ENCODE peak calls at places on chromosomes 11 and 22, in four cellular contexts. One of them, this sample, is unnamed.

GRCh38 chr11:20566591-20567434 is 32.6 kb upstream of the SLC6A5 start:
- DNase-seq in tibial nerve: no peak
- DNase-seq in A673: no peak
- DNase-seq in cardiac muscle cell: no peak
- DNase-seq in this sample: no peak

GRCh38 chr11:47192111-47192510 is 5.9 kb upstream of the PACSIN3 start:
- DNase-seq in tibial nerve: no peak
- DNase-seq in A673: no peak
- DNase-seq in cardiac muscle cell: no peak
- DNase-seq in this sample: no peak

GRCh38 chr11:76680517-76681425 is 10.2 kb upstream of the LRRC32 start:
- DNase-seq in tibial nerve: peak; percentile 35
- DNase-seq in A673: peak; percentile 85
- DNase-seq in cardiac muscle cell: peak; percentile 79
- DNase-seq in this sample: peak; percentile 83

GRCh38 chr11:17771415-17771814 is 36.8 kb downstream of the KCNC1 start:
- DNase-seq in tibial nerve: no peak
- DNase-seq in A673: no peak
- DNase-seq in cardiac muscle cell: no peak
- DNase-seq in this sample: no peak

GRCh38 chr22:20271114-20271994 is 3.2 kb upstream of the RTN4R start:
- DNase-seq in tibial nerve: no peak
- DNase-seq in A673: no peak
- DNase-seq in cardiac muscle cell: no peak
- DNase-seq in this sample: no peak

GRCh38 chr11:92707173-92707619 is 262.3 kb upstream of the MTNR1B start:
- DNase-seq in tibial nerve: no peak
- DNase-seq in A673: peak; percentile 80
- DNase-seq in cardiac muscle cell: peak; percentile 6
- DNase-seq in this sample: no peak

GRCh38 chr11:16610738-16611388 is 127.6 kb upstream of the C11orf58 start:
- DNase-seq in tibial nerve: no peak
- DNase-seq in A673: no peak
- DNase-seq in cardiac muscle cell: no peak
- DNase-seq in this sample: no peak

GRCh38 chr11:117796456-117797428 is at the start of gene DSCAML1:
- DNase-seq in tibial nerve: no peak
- DNase-seq in A673: peak; percentile 26
- DNase-seq in cardiac muscle cell: no peak
- DNase-seq in this sample: no peak

GRCh38 chr11:68658097-68658496 is 26.2 kb upstream of the GAL start:
- DNase-seq in tibial nerve: no peak
- DNase-seq in A673: no peak
- DNase-seq in cardiac muscle cell: peak; percentile 32
- DNase-seq in this sample: no peak

GRCh38 chr22:44085743-44086741 is 61.9 kb downstream of the PARVB start:
- DNase-seq in tibial nerve: no peak
- DNase-seq in A673: peak; percentile 59
- DNase-seq in cardiac muscle cell: peak; percentile 63
- DNase-seq in this sample: peak; percentile 69

GRCh38 chr22:26021516-26021915 is 147.7 kb upstream of the SEZ6L start:
- DNase-seq in tibial nerve: no peak
- DNase-seq in A673: no peak
- DNase-seq in cardiac muscle cell: no peak
- DNase-seq in this sample: no peak

GRCh38 chr22:30627480-30627879 is 8.1 kb upstream of the SLC35E4 start:
- DNase-seq in tibial nerve: no peak
- DNase-seq in A673: no peak
- DNase-seq in cardiac muscle cell: no peak
- DNase-seq in this sample: no peak

GRCh38 chr11:65432686-65433582 is 10.3 kb downstream of the NEAT1 start:
- DNase-seq in tibial nerve: no peak
- DNase-seq in A673: peak; percentile 77
- DNase-seq in cardiac muscle cell: peak; percentile 64
- DNase-seq in this sample: no peak

GRCh38 chr11:73374130-73374529 is 2.1 kb upstream of the RELT start:
- DNase-seq in tibial nerve: no peak
- DNase-seq in A673: no peak
- DNase-seq in cardiac muscle cell: no peak
- DNase-seq in this sample: no peak

GRCh38 chr11:69242583-69242940 is 51.4 kb upstream of the MYEOV start:
- DNase-seq in tibial nerve: no peak
- DNase-seq in A673: no peak
- DNase-seq in cardiac muscle cell: no peak
- DNase-seq in this sample: peak; percentile 16

GRCh38 chr22:50114221-50114981 is 24.6 kb downstream of the MOV10L1 start:
- DNase-seq in tibial nerve: no peak
- DNase-seq in A673: no peak
- DNase-seq in cardiac muscle cell: peak; percentile 88
- DNase-seq in this sample: no peak

GRCh38 chr11:28899706-28900105 is 791.5 kb downstream of the METTL15 start:
- DNase-seq in tibial nerve: no peak
- DNase-seq in A673: no peak
- DNase-seq in cardiac muscle cell: no peak
- DNase-seq in this sample: no peak

GRCh38 chr22:30169002-30169401 is 77.6 kb downstream of the LIF start:
- DNase-seq in tibial nerve: no peak
- DNase-seq in A673: peak; percentile 42
- DNase-seq in cardiac muscle cell: no peak
- DNase-seq in this sample: no peak

GRCh38 chr11:124889692-124890091 is 8.0 kb downstream of the ROBO4 start:
- DNase-seq in tibial nerve: no peak
- DNase-seq in A673: no peak
- DNase-seq in cardiac muscle cell: no peak
- DNase-seq in this sample: no peak

GRCh38 chr11:124892750-124893454 is 4.8 kb downstream of the ROBO4 start:
- DNase-seq in tibial nerve: no peak
- DNase-seq in A673: no peak
- DNase-seq in cardiac muscle cell: peak; percentile 16
- DNase-seq in this sample: no peak

GRCh38 chr11:124891390-124891861 is 6.2 kb downstream of the ROBO4 start:
- DNase-seq in tibial nerve: no peak
- DNase-seq in A673: no peak
- DNase-seq in cardiac muscle cell: peak; percentile 16
- DNase-seq in this sample: peak; percentile 15

GRCh38 chr11:124892131-124892530 is 5.5 kb downstream of the ROBO4 start:
- DNase-seq in tibial nerve: no peak
- DNase-seq in A673: no peak
- DNase-seq in cardiac muscle cell: no peak
- DNase-seq in this sample: peak; percentile 7

DNA sequence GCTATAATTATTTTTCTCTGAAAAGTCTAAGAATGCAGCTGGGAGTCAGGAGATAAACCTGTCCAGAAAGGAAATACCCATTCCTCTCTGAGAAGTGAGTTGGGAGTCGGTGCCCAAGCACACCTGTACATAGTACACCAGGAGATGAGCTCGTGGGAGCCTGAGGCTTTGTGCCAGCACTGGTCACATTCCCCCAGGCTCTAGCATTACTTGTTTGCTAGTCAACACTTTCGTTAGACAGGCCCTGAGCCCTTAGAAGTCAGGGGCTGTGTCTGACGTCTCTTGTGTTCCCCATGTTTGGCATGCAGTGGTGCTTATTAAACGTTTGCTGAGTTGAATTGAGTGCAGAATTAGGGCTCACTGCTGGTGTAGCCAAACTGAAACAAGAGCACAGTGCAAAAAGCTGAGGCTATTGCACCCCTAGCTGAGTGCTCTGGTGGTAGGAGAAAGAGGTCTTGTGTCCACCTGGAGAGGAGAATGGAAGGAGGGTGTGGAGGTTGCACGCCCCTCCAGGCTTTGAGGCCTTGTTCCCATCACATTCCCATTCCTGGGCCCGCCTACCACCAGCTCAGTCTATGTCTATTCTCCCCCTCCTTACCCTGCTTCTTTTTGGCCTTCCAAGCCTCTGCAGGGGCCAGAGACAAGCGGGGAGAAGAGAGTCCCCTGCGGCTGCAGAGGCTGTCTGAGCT is 6.8 kb downstream of the ROBO4 start:
- DNase-seq in tibial nerve: no peak
- DNase-seq in A673: no peak
- DNase-seq in cardiac muscle cell: no peak
- DNase-seq in this sample: no peak
- H3K4me1 ChIP-seq in tibial nerve: no peaks in the 10 kb centered on the region
- H3K4me1 ChIP-seq in A673: no peaks in the 10 kb centered on the region
- H3K4me1 ChIP-seq in cardiac muscle cell: no peaks in the 10 kb centered on the region
- H3K4me1 ChIP-seq in this sample: no peaks in the 10 kb centered on the region

GRCh38 chr22:48884292-48884691 is 943.4 kb downstream of the BRD1 start:
- DNase-seq in tibial nerve: no peak
- DNase-seq in A673: no peak
- DNase-seq in cardiac muscle cell: no peak
- DNase-seq in this sample: no peak

GRCh38 chr22:48881326-48881980 is 946.2 kb downstream of the BRD1 start:
- DNase-seq in tibial nerve: no peak
- DNase-seq in A673: no peak
- DNase-seq in cardiac muscle cell: no peak
- DNase-seq in this sample: no peak

GRCh38 chr22:48882636-48883200 is 945.0 kb downstream of the BRD1 start:
- DNase-seq in tibial nerve: no peak
- DNase-seq in A673: no peak
- DNase-seq in cardiac muscle cell: no peak
- DNase-seq in this sample: no peak

GRCh38 chr22:48883211-48883960 is 944.3 kb downstream of the BRD1 start:
- DNase-seq in tibial nerve: no peak
- DNase-seq in A673: no peak
- DNase-seq in cardiac muscle cell: no peak
- DNase-seq in this sample: no peak

DNA sequence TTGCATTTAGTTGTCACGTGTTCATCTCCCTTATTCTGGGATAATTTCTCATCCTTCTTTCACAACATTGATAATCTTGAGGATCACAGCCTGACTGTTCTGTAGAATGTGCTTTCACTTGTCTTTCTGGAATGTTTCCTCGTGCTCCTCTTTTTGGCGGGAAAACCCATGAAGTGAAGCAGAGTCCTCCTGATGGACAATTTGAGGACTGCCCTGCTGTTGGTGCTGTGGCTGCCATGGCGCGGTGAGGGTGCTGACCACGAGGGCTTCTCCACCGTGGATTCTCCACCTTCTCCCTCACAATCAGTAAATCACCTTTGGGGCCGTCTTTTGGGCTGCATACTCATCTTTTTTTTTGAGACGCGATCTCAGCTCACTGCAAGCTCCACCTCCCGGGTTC is 946.9 kb downstream of the BRD1 start:
- DNase-seq in tibial nerve: no peak
- DNase-seq in A673: no peak
- DNase-seq in cardiac muscle cell: no peak
- DNase-seq in this sample: no peak
- H3K9me3 ChIP-seq in tibial nerve: no peaks in the 10 kb centered on the region
- H3K9me3 ChIP-seq in A673: no peaks in the 10 kb centered on the region
- H3K9me3 ChIP-seq in cardiac muscle cell: no peaks in the 10 kb centered on the region
- H3K9me3 ChIP-seq in this sample: no peaks in the 10 kb centered on the region

GRCh38 chr11:44936527-44936926 is 14.2 kb downstream of the TP53I11 start:
- DNase-seq in tibial nerve: peak; percentile 84
- DNase-seq in A673: peak; percentile 93
- DNase-seq in cardiac muscle cell: peak; percentile 86
- DNase-seq in this sample: peak; percentile 86
- H3K4me1 ChIP-seq in tibial nerve: no peaks in the 10 kb centered on the region
- H3K4me1 ChIP-seq in A673: peaks cover 5% of the 10 kb centered on the region
- H3K4me1 ChIP-seq in cardiac muscle cell: no peaks in the 10 kb centered on the region
- H3K4me1 ChIP-seq in this sample: no peaks in the 10 kb centered on the region

DNA sequence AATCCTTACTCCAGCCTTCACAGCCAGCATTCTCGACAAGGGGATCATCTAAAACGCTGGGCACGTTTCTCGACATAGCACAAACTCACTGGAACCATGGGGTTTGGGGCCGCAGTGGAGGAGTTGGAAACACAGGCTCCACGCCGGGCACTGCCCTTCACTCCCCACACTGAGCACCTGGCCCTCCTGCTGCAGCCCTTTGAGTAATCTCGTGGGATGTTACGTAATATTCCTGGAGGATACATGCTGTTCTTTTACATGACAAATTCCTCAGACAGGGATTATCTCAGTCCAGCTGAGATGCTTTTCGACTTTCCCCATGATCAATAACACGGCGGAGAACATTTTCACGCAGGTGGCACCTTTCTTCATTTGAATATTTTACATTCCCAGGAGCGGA is 408.0 kb downstream of the SHANK2 start:
- DNase-seq in tibial nerve: no peak
- DNase-seq in A673: no peak
- DNase-seq in cardiac muscle cell: no peak
- DNase-seq in this sample: no peak
- H3K9me3 ChIP-seq in tibial nerve: no peaks in the 10 kb centered on the region
- H3K9me3 ChIP-seq in A673: no peaks in the 10 kb centered on the region
- H3K9me3 ChIP-seq in cardiac muscle cell: no peaks in the 10 kb centered on the region
- H3K9me3 ChIP-seq in this sample: no peaks in the 10 kb centered on the region